ENCODE peak calls at places on chromosome 22, in nine cellular contexts. F is right lobe of liver; Q is IMR-90; V is adrenal gland; W is heart right ventricle; P is cardiac muscle cell; S is CD8-positive, alpha-beta T cell; U is breast epithelium; E is ovary. G is an unnamed sample.
A peak's percentile ranks its signal among the peaks of the same experiment; 100 is the strongest.

GRCh38 chr22:37316875-37317371 is 34.6 kb downstream of the CYTH4 start:
- DNase-seq in W (peak; percentile 78), U (peak; percentile 62), Q (peak; percentile 88), P (peak; percentile 92), F (peak; percentile 85), E (peak; percentile 75), V (peak; percentile 87), S (peak; percentile 62), G (peak; percentile 88)

GRCh38 chr22:17931400-17931825 is 92.9 kb downstream of the MICAL3 start:
- DNase-seq in Q (no peak), V (peak; percentile 69), E (no peak), U (no peak), S (no peak), P (no peak), W (peak; percentile 84), F (peak; percentile 83), G (no peak)

GRCh38 chr22:46335201-46336118 is at the start of gene TRMU:
- DNase-seq in S (peak; percentile 66), F (peak; percentile 89), W (peak; percentile 82), E (peak; percentile 87), P (peak; percentile 92), Q (peak; percentile 86), V (peak; percentile 87), U (peak; percentile 72), G (peak; percentile 94)

GRCh38 chr22:41562461-41562860 is 1.7 kb downstream of the CSDC2 start:
- DNase-seq in W (no peak), S (no peak), V (no peak), F (no peak), E (peak; percentile 54), P (no peak), Q (no peak), U (no peak), G (no peak)

GRCh38 chr22:31153357-31153756 is 6.6 kb upstream of the RNF185 start:
- DNase-seq in E (no peak), F (no peak), S (no peak), W (no peak), P (no peak), U (no peak), V (no peak), Q (no peak), G (no peak)

GRCh38 chr22:19855504-19856409 is 1.1 kb upstream of the GNB1L start:
- DNase-seq in P (peak; percentile 78), W (no peak), F (peak; percentile 74), S (peak; percentile 19), E (peak; percentile 74), V (peak; percentile 94), Q (peak; percentile 35), U (peak; percentile 54), G (peak; percentile 84)

GRCh38 chr22:25760294-25760693 is 18.3 kb downstream of the MYO18B start:
- DNase-seq in E (no peak), F (no peak), W (no peak), Q (no peak), V (no peak), S (no peak), P (no peak), U (no peak), G (no peak)

GRCh38 chr22:37318255-37319109 is 36.2 kb downstream of the CYTH4 start:
- DNase-seq in P (no peak), F (no peak), V (no peak), Q (no peak), U (no peak), W (no peak), E (no peak), S (no peak), G (no peak)

GRCh38 chr22:33853200-33854097 is 66.8 kb downstream of the LARGE1 start:
- DNase-seq in W (peak; percentile 68), U (peak; percentile 66), E (peak; percentile 47), F (peak; percentile 80), S (no peak), P (peak; percentile 67), Q (peak; percentile 77), V (peak; percentile 89), G (peak; percentile 84)
- H3K4me3 ChIP-seq in W (peak overlapping the region; percentile 35), U (peak overlapping the region; percentile 47), E (peak overlapping the region; percentile 42), F (peak overlapping the region; percentile 60), S (peak overlapping the region; percentile 44), P (no peak overlapping the region), Q (peak overlapping the region; percentile 48), V (no peak overlapping the region), G (peak overlapping the region; percentile 80)

GRCh38 chr22:48838376-48838775 is 989.3 kb downstream of the BRD1 start:
- DNase-seq in E (no peak), P (no peak), U (no peak), Q (no peak), W (no peak), V (no peak), F (no peak), S (no peak), G (peak; percentile 61)
- H3K27ac ChIP-seq in E (no peak overlapping the region), P (no peak overlapping the region), U (no peak overlapping the region), Q (no peak overlapping the region), W (no peak overlapping the region), V (no peak overlapping the region), F (no peak overlapping the region), S (no peak overlapping the region), G (no peak overlapping the region)

DNA sequence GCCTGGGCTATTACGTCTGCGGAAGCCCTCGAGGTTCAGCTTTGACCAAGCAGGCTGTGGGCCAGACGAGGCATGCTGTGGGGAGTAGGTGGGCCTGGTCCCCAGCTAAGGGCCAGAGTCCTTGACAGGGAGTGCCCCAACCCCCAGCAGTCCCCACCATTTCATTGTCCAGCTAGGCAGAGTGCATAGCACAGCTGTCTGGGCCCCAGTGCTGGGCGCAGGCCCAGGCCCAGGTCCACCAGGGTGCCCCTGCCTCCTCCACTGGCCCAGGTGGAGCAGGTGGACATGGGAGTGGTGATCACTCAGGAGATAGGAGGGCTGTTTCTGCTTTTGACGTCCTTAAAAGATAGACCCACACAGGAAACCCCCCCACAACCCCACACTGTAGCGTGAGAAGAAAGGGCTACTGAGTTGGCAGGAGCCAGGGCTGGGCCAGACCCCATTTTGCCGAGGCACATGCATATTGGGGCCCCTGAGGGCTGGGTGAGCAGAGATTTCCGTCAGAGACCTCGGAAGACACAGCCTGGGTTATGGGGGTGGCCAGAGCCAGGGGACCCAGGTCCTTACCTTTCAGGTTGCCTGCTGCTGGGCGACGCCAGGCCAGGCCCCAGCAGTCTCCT is 11.7 kb upstream of the SUSD2 start:
- DNase-seq in Q (no peak), F (no peak), U (no peak), E (no peak), W (no peak), P (no peak), V (no peak), S (no peak), G (no peak)
- H3K4me3 ChIP-seq in Q (no peak overlapping the region), F (no peak overlapping the region), U (no peak overlapping the region), E (no peak overlapping the region), W (no peak overlapping the region), P (no peak overlapping the region), V (no peak overlapping the region), S (no peak overlapping the region), G (no peak overlapping the region)

GRCh38 chr22:28395920-28396447 is 283.7 kb downstream of the TTC28 start:
- DNase-seq in V (no peak), S (no peak), P (peak; percentile 46), E (no peak), Q (peak; percentile 48), F (no peak), W (no peak), U (no peak), G (no peak)

GRCh38 chr22:28402066-28402465 is 277.6 kb downstream of the TTC28 start:
- DNase-seq in E (no peak), V (no peak), F (no peak), Q (no peak), U (no peak), S (no peak), W (no peak), P (no peak), G (no peak)

GRCh38 chr22:28397324-28397723 is 282.3 kb downstream of the TTC28 start:
- DNase-seq in W (no peak), Q (no peak), F (no peak), S (no peak), V (no peak), U (no peak), E (no peak), P (no peak), G (no peak)

GRCh38 chr22:28398355-28398754 is 281.3 kb downstream of the TTC28 start:
- DNase-seq in S (no peak), V (no peak), P (no peak), Q (no peak), W (no peak), U (no peak), F (no peak), E (no peak), G (no peak)

DNA sequence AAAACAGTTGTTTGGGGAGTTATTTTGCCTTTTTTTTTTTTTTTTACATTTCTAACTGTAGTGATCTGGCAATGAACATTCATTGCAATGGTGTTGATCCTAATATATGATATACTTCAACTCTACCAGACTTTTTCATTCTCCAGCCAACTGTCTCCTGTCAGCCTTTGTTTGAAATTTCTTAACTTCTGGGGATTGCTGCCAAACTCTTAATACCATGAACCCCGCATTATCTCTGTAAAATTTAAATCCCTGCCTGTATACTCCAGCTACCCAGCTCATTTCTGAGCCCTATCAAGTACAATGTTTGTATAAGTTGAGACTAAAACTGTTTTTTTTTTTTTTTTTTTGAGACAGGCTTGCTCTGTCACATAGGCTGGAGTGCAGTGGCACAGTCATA is 280.7 kb downstream of the TTC28 start:
- DNase-seq in U (no peak), F (no peak), W (no peak), Q (peak; percentile 28), V (no peak), P (peak; percentile 68), E (no peak), S (no peak), G (no peak)
- H3K27ac ChIP-seq in U (no peak overlapping the region), F (no peak overlapping the region), W (no peak overlapping the region), Q (peak overlapping the region; percentile 51), V (no peak overlapping the region), P (no peak overlapping the region), E (no peak overlapping the region), S (no peak overlapping the region), G (no peak overlapping the region)

GRCh38 chr22:35915477-35916013 is 113.1 kb downstream of the RBFOX2 start:
- DNase-seq in W (no peak), F (no peak), S (no peak), V (no peak), Q (peak; percentile 66), U (no peak), P (no peak), E (no peak), G (no peak)

GRCh38 chr22:35913925-35914324 is 114.7 kb downstream of the RBFOX2 start:
- DNase-seq in P (no peak), U (no peak), F (no peak), V (peak; percentile 15), E (no peak), W (no peak), S (no peak), Q (no peak), G (no peak)

GRCh38 chr22:35914665-35915476 is 113.8 kb downstream of the RBFOX2 start:
- DNase-seq in S (no peak), U (peak; percentile 61), W (peak; percentile 87), E (no peak), F (peak; percentile 69), V (peak; percentile 84), Q (peak; percentile 91), P (peak; percentile 91), G (no peak)

GRCh38 chr22:35912668-35913067 is 116.0 kb downstream of the RBFOX2 start:
- DNase-seq in W (no peak), E (no peak), S (no peak), F (no peak), U (no peak), P (no peak), V (no peak), Q (no peak), G (no peak)

DNA sequence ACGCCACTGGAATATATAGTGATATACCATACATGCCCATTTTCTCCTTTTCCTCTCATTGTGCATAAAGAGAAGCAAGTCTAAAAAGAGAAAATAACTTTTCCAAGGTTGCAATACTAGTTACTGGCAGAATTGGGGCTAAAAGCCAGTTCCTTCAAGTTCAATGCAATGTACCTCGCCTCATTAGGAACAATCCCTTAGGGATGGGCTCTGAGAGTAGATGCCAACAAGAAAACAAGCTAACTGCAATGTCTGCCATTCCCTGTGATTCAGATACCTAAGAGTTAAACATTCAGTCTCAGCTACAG is 114.3 kb downstream of the RBFOX2 start:
- DNase-seq in U (no peak), P (no peak), E (no peak), F (no peak), V (no peak), W (no peak), Q (no peak), S (no peak), G (no peak)
- H3K4me3 ChIP-seq in U (peak overlapping the region; percentile 46), P (no peak overlapping the region), E (peak overlapping the region; percentile 44), F (peak overlapping the region; percentile 36), V (no peak overlapping the region), W (peak overlapping the region; percentile 33), Q (no peak overlapping the region), S (no peak overlapping the region), G (peak overlapping the region; percentile 90)

G was measured in kidney.